ENCODE peak calls at places on chromosomes 5 and 9, in seven cellular contexts. H is AG04450; Z is adipocyte; M is effector memory CD4-positive, alpha-beta T cell; E is astrocyte of the spinal cord; O is astrocyte; R is LoVo. K is an unnamed sample.

GRCh38 chr5:125326114-125326513 is 579.7 kb upstream of the ZNF608 start:
- DNase-seq in H (peak; percentile 55), Z (peak; percentile 81), M (no peak), E (peak; percentile 72), O (peak; percentile 84), R (peak; percentile 73), K (peak; percentile 85)

GRCh38 chr5:58983496-58983895 is 400.6 kb downstream of the RAB3C start:
- DNase-seq in H (no peak), Z (no peak), M (no peak), E (no peak), O (no peak), R (no peak), K (peak; percentile 43)

GRCh38 chr9:99732715-99733114 is 89.0 kb upstream of the NR4A3 start:
- DNase-seq in H (no peak), Z (no peak), M (no peak), E (no peak), O (no peak), R (no peak), K (peak; percentile 40)

GRCh38 chr5:109759304-109759703 is 69.6 kb downstream of the MAN2A1 start:
- DNase-seq in H (no peak), Z (no peak), M (no peak), E (peak; percentile 43), O (no peak), R (peak; percentile 35), K (peak; percentile 35)

GRCh38 chr5:135724475-135725065 is 109.9 kb upstream of the SLC25A48 start:
- DNase-seq in H (no peak), Z (no peak), M (no peak), E (no peak), O (no peak), R (no peak), K (no peak)

GRCh38 chr5:156879665-156880285 is 29.7 kb downstream of the PPP1R2B start:
- DNase-seq in H (no peak), Z (no peak), M (no peak), E (no peak), O (no peak), R (no peak), K (no peak)

GRCh38 chr5:154653764-154654483 is 101.3 kb upstream of the LARP1 start:
- DNase-seq in H (no peak), Z (no peak), M (no peak), E (no peak), O (no peak), R (no peak), K (no peak)

GRCh38 chr5:26894719-26895263 is 143.6 kb downstream of the CDH9 start:
- DNase-seq in H (no peak), Z (peak; percentile 0), M (no peak), E (peak; percentile 28), O (peak; percentile 5), R (no peak), K (no peak)

GRCh38 chr9:8384126-8384525 is 584.5 kb upstream of the DMAC1 start:
- DNase-seq in H (no peak), Z (no peak), M (no peak), E (no peak), O (no peak), R (no peak), K (no peak)

GRCh38 chr9:10026585-10026984 is 586.2 kb downstream of the PTPRD start:
- DNase-seq in H (no peak), Z (no peak), M (no peak), E (no peak), O (no peak), R (no peak), K (no peak)

GRCh38 chr9:20848490-20848889 is 164.4 kb downstream of the FOCAD start:
- DNase-seq in H (no peak), Z (no peak), M (no peak), E (peak; percentile 38), O (peak; percentile 56), R (no peak), K (peak; percentile 34)

GRCh38 chr9:18703086-18703750 is 229.3 kb downstream of the ADAMTSL1 start:
- DNase-seq in H (no peak), Z (no peak), M (no peak), E (no peak), O (peak; percentile 50), R (no peak), K (no peak)

GRCh38 chr5:165187815-165188214 is 1682.4 kb downstream of the MAT2B start:
- DNase-seq in H (no peak), Z (no peak), M (no peak), E (no peak), O (no peak), R (no peak), K (no peak)

GRCh38 chr5:134119720-134120119 is 5.2 kb downstream of the TCF7 start:
- DNase-seq in H (no peak), Z (no peak), M (no peak), E (no peak), O (no peak), R (no peak), K (no peak)

GRCh38 chr5:111783537-111783936 is 26.5 kb upstream of the NREP start:
- DNase-seq in H (no peak), Z (no peak), M (no peak), E (no peak), O (no peak), R (no peak), K (no peak)

GRCh38 chr9:129273136-129273895 is 95.3 kb upstream of the IER5L start:
- DNase-seq in H (no peak), Z (no peak), M (no peak), E (no peak), O (no peak), R (no peak), K (no peak)

GRCh38 chr9:108844856-108845255 is 10.9 kb downstream of the ACTL7B start:
- DNase-seq in H (no peak), Z (no peak), M (no peak), E (no peak), O (no peak), R (no peak), K (no peak)

GRCh38 chr9:98373622-98374021 is 118.2 kb upstream of the TBC1D2 start:
- DNase-seq in H (no peak), Z (no peak), M (no peak), E (no peak), O (no peak), R (no peak), K (peak; percentile 80)

K was measured in EH.